ENCODE peak calls at places on chromosomes 7 and 10, in seven cellular contexts. One of them, this sample, is unnamed.

GRCh38 chr7:67484244-67484751 is 487.7 kb downstream of the TYW1 start:
- DNase-seq in body of pancreas: peak; percentile 63
- DNase-seq in sigmoid colon: peak; percentile 68
- DNase-seq in IMR-90: peak; percentile 56
- DNase-seq in prostate gland: peak; percentile 42
- DNase-seq in adrenal gland: peak; percentile 71
- DNase-seq in HCT116: peak; percentile 38
- DNase-seq in this sample: peak; percentile 23

GRCh38 chr10:125076121-125076825 is 84.1 kb downstream of the CTBP2 start:
- DNase-seq in body of pancreas: no peak
- DNase-seq in sigmoid colon: peak; percentile 60
- DNase-seq in IMR-90: no peak
- DNase-seq in prostate gland: no peak
- DNase-seq in adrenal gland: no peak
- DNase-seq in HCT116: no peak
- DNase-seq in this sample: no peak

GRCh38 chr7:500521-501420 is 18.9 kb downstream of the PDGFA start:
- DNase-seq in body of pancreas: no peak
- DNase-seq in sigmoid colon: peak; percentile 61
- DNase-seq in IMR-90: no peak
- DNase-seq in prostate gland: no peak
- DNase-seq in adrenal gland: no peak
- DNase-seq in HCT116: no peak
- DNase-seq in this sample: no peak

GRCh38 chr10:96025566-96025965 is 17.8 kb upstream of the CCNJ start:
- DNase-seq in body of pancreas: no peak
- DNase-seq in sigmoid colon: no peak
- DNase-seq in IMR-90: peak; percentile 6
- DNase-seq in prostate gland: no peak
- DNase-seq in adrenal gland: no peak
- DNase-seq in HCT116: peak; percentile 34
- DNase-seq in this sample: no peak

GRCh38 chr10:95217476-95217875 is 23.4 kb downstream of the ACSM6 start:
- DNase-seq in body of pancreas: no peak
- DNase-seq in sigmoid colon: no peak
- DNase-seq in IMR-90: peak; percentile 35
- DNase-seq in prostate gland: no peak
- DNase-seq in adrenal gland: no peak
- DNase-seq in HCT116: no peak
- DNase-seq in this sample: no peak

GRCh38 chr7:156935250-156935649 is 14.3 kb upstream of the NOM1 start:
- DNase-seq in body of pancreas: no peak
- DNase-seq in sigmoid colon: no peak
- DNase-seq in IMR-90: peak; percentile 14
- DNase-seq in prostate gland: no peak
- DNase-seq in adrenal gland: no peak
- DNase-seq in HCT116: no peak
- DNase-seq in this sample: no peak

GRCh38 chr7:144494355-144494754 is 90.9 kb upstream of the NOBOX start:
- DNase-seq in body of pancreas: no peak
- DNase-seq in sigmoid colon: no peak
- DNase-seq in IMR-90: no peak
- DNase-seq in prostate gland: no peak
- DNase-seq in adrenal gland: no peak
- DNase-seq in HCT116: no peak
- DNase-seq in this sample: no peak

GRCh38 chr7:102230593-102230992 is 56.1 kb upstream of the SH2B2 start:
- DNase-seq in body of pancreas: no peak
- DNase-seq in sigmoid colon: no peak
- DNase-seq in IMR-90: peak; percentile 81
- DNase-seq in prostate gland: no peak
- DNase-seq in adrenal gland: no peak
- DNase-seq in HCT116: no peak
- DNase-seq in this sample: no peak

GRCh38 chr7:101386558-101387199 is 24.0 kb downstream of the COL26A1 start:
- DNase-seq in body of pancreas: no peak
- DNase-seq in sigmoid colon: no peak
- DNase-seq in IMR-90: peak; percentile 4
- DNase-seq in prostate gland: peak; percentile 14
- DNase-seq in adrenal gland: no peak
- DNase-seq in HCT116: no peak
- DNase-seq in this sample: no peak

GRCh38 chr10:92204238-92204637 is 86.6 kb downstream of the CPEB3 start:
- DNase-seq in body of pancreas: no peak
- DNase-seq in sigmoid colon: no peak
- DNase-seq in IMR-90: no peak
- DNase-seq in prostate gland: no peak
- DNase-seq in adrenal gland: no peak
- DNase-seq in HCT116: no peak
- DNase-seq in this sample: no peak

GRCh38 chr10:15168296-15168780 is at the start of gene NMT2:
- DNase-seq in body of pancreas: no peak
- DNase-seq in sigmoid colon: no peak
- DNase-seq in IMR-90: no peak
- DNase-seq in prostate gland: no peak
- DNase-seq in adrenal gland: peak; percentile 89
- DNase-seq in HCT116: peak; percentile 68
- DNase-seq in this sample: peak; percentile 96

GRCh38 chr10:47277352-47278151 is 22.4 kb upstream of the GDF10 start:
- DNase-seq in body of pancreas: no peak
- DNase-seq in sigmoid colon: no peak
- DNase-seq in IMR-90: no peak
- DNase-seq in prostate gland: peak; percentile 37
- DNase-seq in adrenal gland: no peak
- DNase-seq in HCT116: no peak
- DNase-seq in this sample: peak; percentile 77

GRCh38 chr7:157097056-157097329 is 41.7 kb upstream of the UBE3C start:
- DNase-seq in body of pancreas: no peak
- DNase-seq in sigmoid colon: no peak
- DNase-seq in IMR-90: no peak
- DNase-seq in prostate gland: no peak
- DNase-seq in adrenal gland: no peak
- DNase-seq in HCT116: no peak
- DNase-seq in this sample: no peak

GRCh38 chr7:14235056-14235455 is 245.6 kb upstream of the ETV1 start:
- DNase-seq in body of pancreas: no peak
- DNase-seq in sigmoid colon: no peak
- DNase-seq in IMR-90: no peak
- DNase-seq in prostate gland: no peak
- DNase-seq in adrenal gland: no peak
- DNase-seq in HCT116: no peak
- DNase-seq in this sample: no peak

GRCh38 chr7:103447073-103447960 is 1.3 kb upstream of the SLC26A5 start:
- DNase-seq in body of pancreas: peak; percentile 35
- DNase-seq in sigmoid colon: no peak
- DNase-seq in IMR-90: peak; percentile 62
- DNase-seq in prostate gland: peak; percentile 59
- DNase-seq in adrenal gland: peak; percentile 34
- DNase-seq in HCT116: peak; percentile 37
- DNase-seq in this sample: no peak

GRCh38 chr7:47586925-47587324 is 5.0 kb upstream of the TNS3 start:
- DNase-seq in body of pancreas: no peak
- DNase-seq in sigmoid colon: no peak
- DNase-seq in IMR-90: no peak
- DNase-seq in prostate gland: no peak
- DNase-seq in adrenal gland: no peak
- DNase-seq in HCT116: no peak
- DNase-seq in this sample: no peak

GRCh38 chr10:67075381-67076001 is 149.7 kb downstream of the LRRTM3 start:
- DNase-seq in body of pancreas: no peak
- DNase-seq in sigmoid colon: no peak
- DNase-seq in IMR-90: no peak
- DNase-seq in prostate gland: no peak
- DNase-seq in adrenal gland: no peak
- DNase-seq in HCT116: no peak
- DNase-seq in this sample: no peak

GRCh38 chr10:67076175-67076574 is 150.3 kb downstream of the LRRTM3 start:
- DNase-seq in body of pancreas: peak; percentile 21
- DNase-seq in sigmoid colon: no peak
- DNase-seq in IMR-90: no peak
- DNase-seq in prostate gland: no peak
- DNase-seq in adrenal gland: peak; percentile 27
- DNase-seq in HCT116: no peak
- DNase-seq in this sample: no peak

GRCh38 chr10:67077376-67077775 is 151.5 kb downstream of the LRRTM3 start:
- DNase-seq in body of pancreas: no peak
- DNase-seq in sigmoid colon: no peak
- DNase-seq in IMR-90: no peak
- DNase-seq in prostate gland: no peak
- DNase-seq in adrenal gland: no peak
- DNase-seq in HCT116: no peak
- DNase-seq in this sample: no peak

GRCh38 chr10:67079126-67079525 is 153.3 kb downstream of the LRRTM3 start:
- DNase-seq in body of pancreas: peak; percentile 40
- DNase-seq in sigmoid colon: no peak
- DNase-seq in IMR-90: no peak
- DNase-seq in prostate gland: no peak
- DNase-seq in adrenal gland: no peak
- DNase-seq in HCT116: no peak
- DNase-seq in this sample: no peak
- H3K4me3 ChIP-seq in body of pancreas: no peak overlapping the region
- H3K4me3 ChIP-seq in sigmoid colon: no peak overlapping the region
- H3K4me3 ChIP-seq in IMR-90: no peak overlapping the region
- H3K4me3 ChIP-seq in prostate gland: no peak overlapping the region
- H3K4me3 ChIP-seq in adrenal gland: no peak overlapping the region
- H3K4me3 ChIP-seq in HCT116: no peak overlapping the region
- H3K4me3 ChIP-seq in this sample: no peak overlapping the region

GRCh38 chr10:79084012-79084971 is 15.5 kb downstream of the ZMIZ1 start:
- DNase-seq in body of pancreas: peak; percentile 93
- DNase-seq in sigmoid colon: peak; percentile 98
- DNase-seq in IMR-90: peak; percentile 83
- DNase-seq in prostate gland: peak; percentile 58
- DNase-seq in adrenal gland: peak; percentile 89
- DNase-seq in HCT116: no peak
- DNase-seq in this sample: peak; percentile 98

GRCh38 chr10:79082631-79083581 is 14.1 kb downstream of the ZMIZ1 start:
- DNase-seq in body of pancreas: no peak
- DNase-seq in sigmoid colon: no peak
- DNase-seq in IMR-90: peak; percentile 83
- DNase-seq in prostate gland: no peak
- DNase-seq in adrenal gland: no peak
- DNase-seq in HCT116: no peak
- DNase-seq in this sample: no peak

GRCh38 chr10:79079490-79080355 is 11.0 kb downstream of the ZMIZ1 start:
- DNase-seq in body of pancreas: no peak
- DNase-seq in sigmoid colon: peak; percentile 83
- DNase-seq in IMR-90: peak; percentile 71
- DNase-seq in prostate gland: no peak
- DNase-seq in adrenal gland: peak; percentile 63
- DNase-seq in HCT116: no peak
- DNase-seq in this sample: peak; percentile 59

GRCh38 chr10:79081353-79082034 is 12.7 kb downstream of the ZMIZ1 start:
- DNase-seq in body of pancreas: no peak
- DNase-seq in sigmoid colon: no peak
- DNase-seq in IMR-90: peak; percentile 96
- DNase-seq in prostate gland: no peak
- DNase-seq in adrenal gland: peak; percentile 75
- DNase-seq in HCT116: no peak
- DNase-seq in this sample: no peak

DNA sequence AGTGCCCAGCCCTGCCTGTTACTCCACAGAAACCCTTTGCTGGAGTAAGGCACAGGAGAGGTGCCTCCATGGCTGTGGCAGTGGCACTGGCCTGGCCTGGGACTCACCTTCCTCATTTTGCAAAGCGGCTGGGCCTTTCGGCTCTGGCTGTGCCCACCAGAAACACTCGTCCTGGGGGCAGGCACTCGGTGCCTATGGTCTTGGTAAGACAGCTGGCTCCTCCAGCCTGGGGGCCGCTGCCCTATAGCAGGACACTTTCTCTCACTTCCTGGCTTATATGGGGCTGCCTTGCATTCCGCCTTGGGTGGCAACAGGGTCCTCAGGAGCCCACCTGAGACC is 13.2 kb downstream of the ZMIZ1 start:
- DNase-seq in body of pancreas: no peak
- DNase-seq in sigmoid colon: no peak
- DNase-seq in IMR-90: no peak
- DNase-seq in prostate gland: no peak
- DNase-seq in adrenal gland: no peak
- DNase-seq in HCT116: no peak
- DNase-seq in this sample: no peak
- TF ChIP-seq POLR2A in body of pancreas: no peak
- TF ChIP-seq POLR2A in sigmoid colon: no peak
- TF ChIP-seq POLR2A in IMR-90: no peak
- TF ChIP-seq POLR2A in prostate gland: no peak
- TF ChIP-seq POLR2A in adrenal gland: no peak
- TF ChIP-seq POLR2A in HCT116: no peak
- TF ChIP-seq POLR2A in this sample: no peak

DNA sequence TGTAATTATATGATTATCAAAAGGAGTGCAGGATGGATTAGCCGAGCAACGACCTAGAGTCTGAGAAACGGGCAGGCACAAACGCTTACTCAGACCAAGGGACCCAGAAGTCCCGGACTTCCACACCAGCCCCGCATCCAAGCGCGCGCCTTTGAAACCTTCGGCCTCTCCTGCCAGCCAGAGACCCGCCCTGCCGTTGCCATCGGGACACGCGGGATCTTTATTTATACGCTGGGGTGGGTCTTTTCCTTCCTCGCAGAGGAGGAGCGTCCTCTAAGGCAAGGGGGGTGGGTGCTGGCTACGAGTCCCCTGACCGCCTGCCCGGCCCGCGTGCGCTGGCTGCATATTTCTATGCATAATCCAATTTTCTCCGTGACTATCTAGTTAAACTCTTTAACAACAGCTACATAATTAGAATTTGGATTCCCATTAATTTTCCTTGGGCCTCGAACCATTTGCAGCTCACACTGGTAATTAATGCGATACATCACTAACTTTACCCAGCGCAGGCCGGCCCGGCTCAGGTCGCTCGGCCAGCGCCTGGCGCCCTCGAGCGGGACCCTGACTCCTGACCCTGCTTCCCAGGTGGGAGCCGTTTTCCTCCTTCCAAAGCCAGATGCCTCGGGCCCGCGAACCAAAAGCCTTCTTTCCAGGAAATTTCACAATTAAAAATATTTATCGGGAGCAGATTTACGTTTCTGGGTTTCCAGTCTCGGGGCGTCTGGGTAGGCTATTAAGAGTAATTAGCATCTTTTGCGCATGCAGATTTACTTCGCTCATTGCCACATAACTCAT is 12.4 kb downstream of the LBX1 start:
- DNase-seq in body of pancreas: no peak
- DNase-seq in sigmoid colon: no peak
- DNase-seq in IMR-90: no peak
- DNase-seq in prostate gland: no peak
- DNase-seq in adrenal gland: no peak
- DNase-seq in HCT116: no peak
- DNase-seq in this sample: no peak
- H3K4me3 ChIP-seq in body of pancreas: no peak overlapping the region
- H3K4me3 ChIP-seq in sigmoid colon: peak overlapping the region; percentile 1
- H3K4me3 ChIP-seq in IMR-90: no peak overlapping the region
- H3K4me3 ChIP-seq in prostate gland: no peak overlapping the region
- H3K4me3 ChIP-seq in adrenal gland: no peak overlapping the region
- H3K4me3 ChIP-seq in HCT116: no peak overlapping the region
- H3K4me3 ChIP-seq in this sample: no peak overlapping the region

DNA sequence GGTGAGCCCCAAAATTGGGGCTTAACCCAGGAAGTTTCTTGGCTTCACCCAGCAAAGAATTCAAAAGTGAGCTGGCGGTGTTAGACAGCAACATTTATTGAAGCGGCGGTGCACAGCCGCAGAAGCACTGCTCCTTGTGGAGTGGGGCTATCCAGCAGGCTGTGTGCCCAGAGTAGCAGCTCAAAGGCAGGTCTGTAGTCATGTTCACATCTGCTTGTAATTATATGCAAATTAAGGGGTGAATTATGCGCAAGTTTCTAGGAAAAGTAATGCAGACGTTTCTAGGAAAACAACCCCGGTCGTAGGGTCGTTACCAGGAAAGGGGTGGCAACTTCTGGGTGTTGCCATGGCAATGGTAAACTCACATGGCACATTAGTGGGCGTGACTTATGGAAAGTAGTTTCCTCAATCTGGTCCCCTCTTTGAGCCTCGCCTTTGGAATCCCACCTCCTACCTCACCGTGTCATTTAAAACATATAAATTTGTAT is 13.7 kb upstream of the KBTBD2 start:
- DNase-seq in body of pancreas: peak; percentile 44
- DNase-seq in sigmoid colon: no peak
- DNase-seq in IMR-90: peak; percentile 66
- DNase-seq in prostate gland: no peak
- DNase-seq in adrenal gland: peak; percentile 46
- DNase-seq in HCT116: peak; percentile 42
- DNase-seq in this sample: no peak
- TF ChIP-seq POLR2A in body of pancreas: no peak
- TF ChIP-seq POLR2A in sigmoid colon: no peak
- TF ChIP-seq POLR2A in IMR-90: no peak
- TF ChIP-seq POLR2A in prostate gland: no peak
- TF ChIP-seq POLR2A in adrenal gland: no peak
- TF ChIP-seq POLR2A in HCT116: no peak
- TF ChIP-seq POLR2A in this sample: no peak

This sample was measured in lower leg skin.